ENCODE peak calls at places on chromosomes 1 and 21, in eight cellular contexts. A, U, F, I, J, V, Z and M are unnamed samples.

GRCh38 chr1:224333309-224333926 is 3.4 kb upstream of the NVL start:
- DNase-seq in A (no peak), U (no peak), F (peak), I (no peak), J (peak), V (no peak), Z (no peak), M (peak)

GRCh38 chr1:96918406-96918805 is 196.8 kb downstream of the PTBP2 start:
- DNase-seq in A (no peak), U (no peak), F (no peak), I (no peak), J (no peak), V (no peak), Z (no peak), M (no peak)

GRCh38 chr1:214767221-214767620 is 164.2 kb downstream of the CENPF start:
- DNase-seq in A (no peak), U (no peak), F (no peak), I (no peak), J (no peak), V (no peak), Z (no peak), M (no peak)

GRCh38 chr1:212692774-212693644 is 6.6 kb downstream of the BATF3 start:
- DNase-seq in A (peak), U (no peak), F (no peak), I (no peak), J (no peak), V (no peak), Z (no peak), M (no peak)

GRCh38 chr1:238647877-238648276 is 738.5 kb upstream of the CHRM3 start:
- DNase-seq in A (peak), U (no peak), F (peak), I (no peak), J (no peak), V (no peak), Z (peak), M (no peak)

GRCh38 chr1:183030053-183030452 is 6.8 kb downstream of the LAMC1 start:
- DNase-seq in A (no peak), U (no peak), F (no peak), I (no peak), J (no peak), V (no peak), Z (no peak), M (no peak)

GRCh38 chr1:89855413-89856123 is 34.7 kb downstream of the LRRC8D start:
- DNase-seq in A (no peak), U (no peak), F (no peak), I (no peak), J (peak), V (no peak), Z (no peak), M (peak)

GRCh38 chr1:221987860-221988520 is 246.1 kb upstream of the DUSP10 start:
- DNase-seq in A (peak), U (no peak), F (no peak), I (no peak), J (no peak), V (no peak), Z (no peak), M (no peak)

GRCh38 chr21:32206631-32207030 is 72.2 kb downstream of the MIS18A start:
- DNase-seq in A (no peak), U (no peak), F (no peak), I (no peak), J (peak), V (no peak), Z (no peak), M (no peak)

GRCh38 chr1:93578433-93578830 is 103.2 kb downstream of the BCAR3 start:
- DNase-seq in A (no peak), U (no peak), F (no peak), I (no peak), J (no peak), V (peak), Z (no peak), M (no peak)

GRCh38 chr1:156347337-156347736 is 9.0 kb downstream of the TSACC start:
- DNase-seq in A (no peak), U (no peak), F (no peak), I (no peak), J (no peak), V (no peak), Z (no peak), M (no peak)

GRCh38 chr1:92376345-92376744 is 77.5 kb downstream of the RPAP2 start:
- DNase-seq in A (no peak), U (no peak), F (no peak), I (no peak), J (peak), V (no peak), Z (no peak), M (no peak)

GRCh38 chr1:86503477-86504129 is 34.9 kb downstream of the CLCA1 start:
- DNase-seq in A (no peak), U (no peak), F (peak), I (peak), J (no peak), V (peak), Z (no peak), M (peak)

GRCh38 chr1:94713472-94714141 is 106.5 kb upstream of the SLC44A3 start:
- DNase-seq in A (peak), U (peak), F (no peak), I (peak), J (no peak), V (peak), Z (no peak), M (no peak)

GRCh38 chr1:200885564-200886402 is 8.9 kb upstream of the INAVA start:
- DNase-seq in A (no peak), U (no peak), F (no peak), I (no peak), J (no peak), V (no peak), Z (no peak), M (no peak)

GRCh38 chr1:169107673-169108160 is 1.2 kb downstream of the ATP1B1 start:
- DNase-seq in A (no peak), U (no peak), F (no peak), I (no peak), J (peak), V (peak), Z (no peak), M (no peak)

GRCh38 chr1:40717960-40718359 is 26.5 kb downstream of the NFYC start:
- DNase-seq in A (no peak), U (no peak), F (no peak), I (no peak), J (no peak), V (no peak), Z (no peak), M (no peak)

GRCh38 chr1:63305043-63305442 is 17.3 kb upstream of the FOXD3 start:
- DNase-seq in A (no peak), U (no peak), F (no peak), I (no peak), J (no peak), V (no peak), Z (no peak), M (no peak)
- H3K27ac ChIP-seq in A (no peak), U (no peak), F (no peak), I (no peak), J (no peak), V (no peak), Z (no peak), M (no peak)

DNA sequence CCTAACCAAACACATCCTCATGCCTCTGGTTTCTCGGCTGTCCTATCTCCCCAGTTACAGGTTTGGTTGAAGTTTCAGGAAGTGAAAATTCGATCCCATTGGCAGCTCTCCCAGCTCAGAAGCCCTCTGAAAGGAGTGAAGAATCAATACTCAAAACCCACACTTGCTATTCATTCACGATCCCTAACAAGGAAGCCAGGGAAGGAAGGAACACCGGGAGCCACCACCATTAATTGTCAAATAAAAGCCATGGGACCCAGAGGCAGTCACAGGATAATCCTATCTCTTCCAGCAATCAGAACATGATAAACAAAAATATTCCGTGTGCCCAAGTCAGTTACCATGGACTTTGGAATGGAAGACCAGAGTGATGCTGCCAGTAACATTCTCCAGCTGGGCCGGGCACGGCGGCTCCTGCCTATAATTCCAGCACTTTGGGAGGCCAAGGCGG is 7.0 kb downstream of the TMPRSS2 start:
- DNase-seq in A (no peak), U (no peak), F (no peak), I (no peak), J (no peak), V (no peak), Z (no peak), M (no peak)
- H3K27ac ChIP-seq in A (no peak), U (no peak), F (no peak), I (no peak), J (no peak), V (no peak), Z (no peak), M (no peak)

GRCh38 chr21:36306872-36307534 is 13.0 kb upstream of the MORC3 start:
- DNase-seq in A (no peak), U (peak), F (no peak), I (peak), J (no peak), V (no peak), Z (no peak), M (no peak)
- H3K27ac ChIP-seq in A (no peak), U (no peak), F (no peak), I (no peak), J (no peak), V (no peak), Z (no peak), M (no peak)

GRCh38 chr21:29095203-29095602 is 21.8 kb upstream of the CCT8 start:
- DNase-seq in A (no peak), U (no peak), F (peak), I (no peak), J (no peak), V (no peak), Z (no peak), M (no peak)
- H3K27ac ChIP-seq in A (no peak), U (no peak), F (no peak), I (no peak), J (no peak), V (no peak), Z (no peak), M (no peak)

GRCh38 chr1:52502789-52503188 is 50.1 kb downstream of the TUT4 start:
- DNase-seq in A (no peak), U (no peak), F (no peak), I (no peak), J (no peak), V (no peak), Z (no peak), M (no peak)
- H3K27ac ChIP-seq in A (no peak), U (no peak), F (no peak), I (no peak), J (no peak), V (no peak), Z (no peak), M (no peak)

DNA sequence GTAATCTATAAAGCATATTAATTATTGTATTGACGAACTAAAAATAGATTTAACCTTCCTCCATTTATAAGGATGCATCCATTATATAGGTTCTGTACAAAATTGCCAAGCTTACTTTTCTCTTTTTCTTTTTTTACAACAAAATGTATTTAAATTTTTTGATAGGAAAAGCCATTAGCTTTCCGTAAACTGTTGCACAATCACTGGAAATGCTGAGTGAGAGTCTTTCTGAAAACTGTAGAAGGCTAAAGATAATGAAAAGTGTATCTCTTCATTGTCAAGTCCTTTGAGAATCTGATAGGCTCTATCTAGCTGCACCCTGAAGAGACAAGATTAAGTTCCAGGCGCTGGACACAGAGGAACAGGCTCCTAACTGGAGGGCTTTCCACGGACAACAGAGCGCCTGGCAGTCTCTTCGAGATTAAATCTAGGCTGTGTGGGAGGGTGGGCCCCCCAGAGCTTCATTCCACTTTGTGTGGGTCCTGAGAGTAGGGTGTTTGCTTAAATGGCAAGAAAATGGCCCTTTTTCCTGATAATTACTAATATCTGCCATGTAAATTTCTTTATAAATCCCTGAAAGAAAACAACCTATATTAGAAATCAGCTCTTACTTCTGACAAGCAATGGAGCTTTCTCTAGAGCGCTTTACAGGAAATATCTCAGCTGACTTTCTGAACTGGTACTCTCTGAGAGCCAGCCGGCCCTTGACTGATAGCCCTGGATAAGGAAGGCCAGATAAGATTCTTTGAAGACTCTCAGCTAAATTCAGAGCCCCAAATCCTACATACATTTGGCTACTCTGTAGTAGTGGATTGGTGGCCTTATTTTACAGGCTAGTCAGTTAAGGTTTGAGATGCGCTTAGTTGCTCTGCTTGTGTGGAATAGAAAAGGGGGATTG is 108.3 kb downstream of the FMN2 start:
- DNase-seq in A (no peak), U (no peak), F (no peak), I (no peak), J (no peak), V (no peak), Z (no peak), M (no peak)
- H3K27ac ChIP-seq in A (no peak), U (no peak), F (no peak), I (no peak), J (no peak), V (no peak), Z (no peak), M (no peak)

DNA sequence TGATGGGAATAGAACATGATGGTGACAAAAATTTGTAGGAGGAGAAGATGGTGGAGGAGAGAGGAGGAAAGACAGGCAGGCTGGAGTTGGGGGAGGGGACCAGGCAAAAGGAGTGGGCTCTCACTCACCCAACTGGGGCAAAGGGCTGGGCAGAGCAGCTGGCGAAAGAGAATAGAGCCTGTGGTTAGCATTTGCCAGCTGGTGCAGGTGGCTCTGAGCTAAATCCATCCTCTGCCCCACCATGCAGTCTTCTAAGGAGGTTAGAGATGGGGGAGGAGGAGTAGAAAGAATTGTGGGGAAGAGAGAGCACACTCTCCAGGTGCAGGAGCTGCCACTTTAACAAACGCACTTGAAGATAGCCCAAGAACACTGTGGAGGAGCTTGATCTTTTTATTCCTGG is 27.6 kb upstream of the SLAMF1 start:
- DNase-seq in A (no peak), U (no peak), F (no peak), I (no peak), J (no peak), V (no peak), Z (no peak), M (no peak)
- H3K27ac ChIP-seq in A (no peak), U (no peak), F (no peak), I (no peak), J (no peak), V (no peak), Z (no peak), M (no peak)

DNA sequence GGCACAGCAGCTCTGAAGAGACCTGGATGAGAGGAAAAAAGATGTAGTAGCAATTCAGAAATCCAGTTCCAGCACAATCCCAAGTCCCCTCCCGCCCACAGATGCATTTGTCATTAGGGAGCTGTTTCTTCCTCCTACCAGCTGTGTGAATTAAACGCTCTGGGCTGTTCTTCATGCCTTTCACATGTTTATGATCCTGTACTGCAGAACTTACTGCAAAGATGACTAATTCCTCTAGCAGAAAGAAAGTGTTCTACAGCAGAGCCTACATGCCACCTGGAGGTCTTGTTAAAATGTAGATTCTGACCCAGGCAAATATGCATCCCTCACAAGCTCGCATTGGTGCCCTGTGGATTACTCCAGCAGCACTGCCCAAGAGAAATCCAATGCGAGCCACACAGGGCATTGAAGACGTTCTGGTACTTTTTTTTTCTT is 6.5 kb downstream of the ENO1 start:
- DNase-seq in A (no peak), U (no peak), F (no peak), I (no peak), J (no peak), V (no peak), Z (no peak), M (no peak)
- H3K27ac ChIP-seq in A (peak), U (no peak), F (peak), I (no peak), J (no peak), V (no peak), Z (no peak), M (peak)

DNA sequence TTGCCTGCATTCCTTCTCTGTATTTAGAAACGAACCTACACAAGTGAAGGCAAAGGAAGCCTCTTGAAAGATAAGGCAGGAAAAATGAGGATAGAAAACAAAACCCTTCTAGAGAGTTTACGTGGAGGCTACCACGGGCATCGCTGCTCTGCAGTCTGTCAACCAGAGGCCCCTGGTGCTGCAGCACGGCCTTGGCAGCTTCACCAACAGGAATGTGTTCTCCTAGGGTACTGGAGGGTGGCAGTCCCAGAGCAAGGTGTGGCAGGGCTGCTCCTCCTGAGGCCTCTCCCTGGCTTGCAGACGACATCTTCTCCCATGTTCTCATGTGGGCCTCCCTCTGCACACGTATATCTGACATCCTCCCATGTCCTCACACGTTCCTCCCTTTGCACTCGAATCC is 57.6 kb upstream of the SAMD11 start:
- DNase-seq in A (no peak), U (no peak), F (no peak), I (no peak), J (no peak), V (no peak), Z (no peak), M (no peak)
- H3K27ac ChIP-seq in A (no peak), U (no peak), F (no peak), I (no peak), J (no peak), V (peak), Z (no peak), M (no peak)